ENCODE peak calls at places on chromosomes 12 and 14, in four cellular contexts. One of them, this sample, is unnamed.

GRCh38 chr12:47817272-47818006 is 2.3 kb downstream of the HDAC7 start:
- DNase-seq in cardiac muscle cell: no peak
- DNase-seq in fibroblast of lung: no peak
- DNase-seq in A549: no peak
- DNase-seq in this sample: no peak

GRCh38 chr14:54650331-54651017 is 83.5 kb downstream of the SAMD4A start:
- DNase-seq in fibroblast of lung: peak
- DNase-seq in cardiac muscle cell: no peak
- DNase-seq in A549: peak
- DNase-seq in this sample: no peak

GRCh38 chr14:66476964-66477363 is 9.2 kb upstream of the CCDC196 start:
- DNase-seq in cardiac muscle cell: no peak
- DNase-seq in A549: peak
- DNase-seq in fibroblast of lung: peak
- DNase-seq in this sample: no peak

GRCh38 chr14:86481105-86481504 is 951.2 kb downstream of the FLRT2 start:
- DNase-seq in fibroblast of lung: peak
- DNase-seq in A549: no peak
- DNase-seq in cardiac muscle cell: peak
- DNase-seq in this sample: no peak

GRCh38 chr12:118436002-118436724 is 59.8 kb downstream of the SUDS3 start:
- DNase-seq in cardiac muscle cell: peak
- DNase-seq in A549: peak
- DNase-seq in fibroblast of lung: no peak
- DNase-seq in this sample: no peak

GRCh38 chr14:96117101-96117897 is 78.1 kb downstream of the C14orf132 start:
- DNase-seq in A549: no peak
- DNase-seq in fibroblast of lung: no peak
- DNase-seq in cardiac muscle cell: no peak
- DNase-seq in this sample: no peak

GRCh38 chr12:76265424-76266180 is 82.6 kb downstream of the BBS10 start:
- DNase-seq in cardiac muscle cell: no peak
- DNase-seq in A549: no peak
- DNase-seq in fibroblast of lung: no peak
- DNase-seq in this sample: no peak

GRCh38 chr12:47808574-47809380 is 10.9 kb downstream of the HDAC7 start:
- DNase-seq in A549: no peak
- DNase-seq in fibroblast of lung: no peak
- DNase-seq in cardiac muscle cell: no peak
- DNase-seq in this sample: no peak

GRCh38 chr12:20237091-20237490 is 131.2 kb upstream of the PDE3A start:
- DNase-seq in cardiac muscle cell: no peak
- DNase-seq in fibroblast of lung: no peak
- DNase-seq in A549: no peak
- DNase-seq in this sample: no peak

GRCh38 chr12:11896530-11896929 is 174.2 kb upstream of the BCL2L14 start:
- DNase-seq in fibroblast of lung: no peak
- DNase-seq in cardiac muscle cell: no peak
- DNase-seq in A549: no peak
- DNase-seq in this sample: no peak

GRCh38 chr14:87108726-87109125 is 884.3 kb downstream of the GALC start:
- DNase-seq in cardiac muscle cell: no peak
- DNase-seq in fibroblast of lung: peak
- DNase-seq in A549: no peak
- DNase-seq in this sample: peak

GRCh38 chr12:104733717-104734175 is 224.3 kb downstream of the SLC41A2 start:
- DNase-seq in cardiac muscle cell: no peak
- DNase-seq in fibroblast of lung: no peak
- DNase-seq in A549: peak
- DNase-seq in this sample: no peak

GRCh38 chr14:36805116-36805515 is 143.5 kb downstream of the PAX9 start:
- DNase-seq in cardiac muscle cell: peak
- DNase-seq in A549: no peak
- DNase-seq in fibroblast of lung: no peak
- DNase-seq in this sample: no peak

GRCh38 chr12:51887476-51888315 is at the start of gene ANKRD33:
- DNase-seq in cardiac muscle cell: peak
- DNase-seq in A549: no peak
- DNase-seq in fibroblast of lung: peak
- DNase-seq in this sample: no peak

GRCh38 chr12:130764073-130764472 is 48.0 kb upstream of the RIMBP2 start:
- DNase-seq in fibroblast of lung: peak
- DNase-seq in A549: peak
- DNase-seq in cardiac muscle cell: peak
- DNase-seq in this sample: no peak

GRCh38 chr14:100893760-100894159 is 9.8 kb downstream of the RTL1 start:
- DNase-seq in cardiac muscle cell: no peak
- DNase-seq in fibroblast of lung: no peak
- DNase-seq in A549: no peak
- DNase-seq in this sample: no peak

GRCh38 chr12:51863363-51863920 is 14.9 kb upstream of the FIGNL2 start:
- DNase-seq in fibroblast of lung: no peak
- DNase-seq in A549: no peak
- DNase-seq in cardiac muscle cell: no peak
- DNase-seq in this sample: no peak

GRCh38 chr14:57755018-57755521 is 110.8 kb downstream of the SLC35F4 start:
- DNase-seq in fibroblast of lung: no peak
- DNase-seq in A549: no peak
- DNase-seq in cardiac muscle cell: no peak
- DNase-seq in this sample: no peak

GRCh38 chr12:29113101-29113500 is 36.0 kb upstream of the FAR2 start:
- DNase-seq in A549: no peak
- DNase-seq in cardiac muscle cell: no peak
- DNase-seq in fibroblast of lung: no peak
- DNase-seq in this sample: peak

GRCh38 chr12:92756905-92757598 is 54.3 kb downstream of the PLEKHG7 start:
- DNase-seq in fibroblast of lung: no peak
- DNase-seq in A549: no peak
- DNase-seq in cardiac muscle cell: no peak
- DNase-seq in this sample: no peak

GRCh38 chr12:53452159-53453077 is 516 bp downstream of the PCBP2 start:
- DNase-seq in A549: peak
- DNase-seq in cardiac muscle cell: peak
- DNase-seq in fibroblast of lung: peak
- DNase-seq in this sample: peak

GRCh38 chr12:2351129-2351528 is 298.3 kb downstream of the CACNA1C start:
- DNase-seq in A549: no peak
- DNase-seq in fibroblast of lung: no peak
- DNase-seq in cardiac muscle cell: no peak
- DNase-seq in this sample: no peak

GRCh38 chr12:7188557-7189397 is 709 bp upstream of the PEX5 start:
- DNase-seq in fibroblast of lung: peak
- DNase-seq in A549: peak
- DNase-seq in cardiac muscle cell: peak
- DNase-seq in this sample: no peak

GRCh38 chr12:93624595-93625294 is 52.3 kb downstream of the SOCS2 start:
- DNase-seq in fibroblast of lung: peak
- DNase-seq in cardiac muscle cell: no peak
- DNase-seq in A549: peak
- DNase-seq in this sample: peak

GRCh38 chr12:128813883-128814282 is 9.9 kb downstream of the SLC15A4 start:
- DNase-seq in cardiac muscle cell: no peak
- DNase-seq in fibroblast of lung: no peak
- DNase-seq in A549: no peak
- DNase-seq in this sample: no peak

GRCh38 chr12:34286483-34286882 is 264.2 kb downstream of the ALG10 start:
- DNase-seq in fibroblast of lung: no peak
- DNase-seq in A549: no peak
- DNase-seq in cardiac muscle cell: no peak
- DNase-seq in this sample: no peak

GRCh38 chr12:121894633-121895032 is 6.0 kb downstream of the PSMD9 start:
- DNase-seq in fibroblast of lung: peak
- DNase-seq in cardiac muscle cell: peak
- DNase-seq in A549: peak
- DNase-seq in this sample: no peak
- TF ChIP-seq CTCF in fibroblast of lung: peak
- TF ChIP-seq CTCF in cardiac muscle cell: peak
- TF ChIP-seq CTCF in A549: peak
- TF ChIP-seq CTCF in this sample: peak

GRCh38 chr14:79583738-79584405 is 627.4 kb downstream of the DIO2 start:
- DNase-seq in cardiac muscle cell: no peak
- DNase-seq in A549: peak
- DNase-seq in fibroblast of lung: peak
- DNase-seq in this sample: peak

GRCh38 chr14:79587194-79587593 is 624.1 kb downstream of the DIO2 start:
- DNase-seq in fibroblast of lung: peak
- DNase-seq in cardiac muscle cell: no peak
- DNase-seq in A549: no peak
- DNase-seq in this sample: no peak

GRCh38 chr14:79585845-79586244 is 625.5 kb downstream of the DIO2 start:
- DNase-seq in fibroblast of lung: peak
- DNase-seq in cardiac muscle cell: no peak
- DNase-seq in A549: peak
- DNase-seq in this sample: no peak

GRCh38 chr14:79586401-79586800 is 624.9 kb downstream of the DIO2 start:
- DNase-seq in A549: peak
- DNase-seq in cardiac muscle cell: no peak
- DNase-seq in fibroblast of lung: no peak
- DNase-seq in this sample: no peak

GRCh38 chr14:79584679-79585078 is 626.6 kb downstream of the DIO2 start:
- DNase-seq in fibroblast of lung: peak
- DNase-seq in A549: peak
- DNase-seq in cardiac muscle cell: peak
- DNase-seq in this sample: peak
- H3K4me3 ChIP-seq in fibroblast of lung: no peak
- H3K4me3 ChIP-seq in A549: no peak
- H3K4me3 ChIP-seq in cardiac muscle cell: no peak
- H3K4me3 ChIP-seq in this sample: no peak

GRCh38 chr14:103135333-103136075 is 12.2 kb downstream of the TNFAIP2 start:
- DNase-seq in A549: no peak
- DNase-seq in fibroblast of lung: no peak
- DNase-seq in cardiac muscle cell: no peak
- DNase-seq in this sample: no peak

GRCh38 chr14:103136388-103137271 is 13.4 kb downstream of the TNFAIP2 start:
- DNase-seq in cardiac muscle cell: no peak
- DNase-seq in fibroblast of lung: peak
- DNase-seq in A549: peak
- DNase-seq in this sample: no peak

GRCh38 chr14:103134919-103135318 is 11.7 kb downstream of the TNFAIP2 start:
- DNase-seq in A549: no peak
- DNase-seq in cardiac muscle cell: no peak
- DNase-seq in fibroblast of lung: no peak
- DNase-seq in this sample: no peak

GRCh38 chr14:103134405-103134804 is 11.1 kb downstream of the TNFAIP2 start:
- DNase-seq in fibroblast of lung: no peak
- DNase-seq in cardiac muscle cell: no peak
- DNase-seq in A549: no peak
- DNase-seq in this sample: no peak

DNA sequence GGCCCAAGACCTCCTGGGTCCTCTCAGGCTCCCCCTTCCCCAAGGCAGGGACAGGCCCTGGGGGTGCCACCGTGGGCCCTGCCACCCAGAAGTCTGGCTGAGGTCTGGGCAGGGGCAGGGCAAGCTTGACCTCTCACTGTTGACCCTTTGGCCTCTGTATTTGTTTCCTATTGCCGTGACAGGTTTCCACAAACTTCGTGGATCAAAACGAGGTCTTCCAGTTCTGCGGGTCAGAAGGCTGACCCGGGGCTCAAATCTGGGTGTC is 12.7 kb downstream of the TNFAIP2 start:
- DNase-seq in A549: no peak
- DNase-seq in fibroblast of lung: no peak
- DNase-seq in cardiac muscle cell: no peak
- DNase-seq in this sample: no peak
- TF ChIP-seq CTCF in A549: no peak
- TF ChIP-seq CTCF in fibroblast of lung: no peak
- TF ChIP-seq CTCF in cardiac muscle cell: no peak
- TF ChIP-seq CTCF in this sample: no peak

DNA sequence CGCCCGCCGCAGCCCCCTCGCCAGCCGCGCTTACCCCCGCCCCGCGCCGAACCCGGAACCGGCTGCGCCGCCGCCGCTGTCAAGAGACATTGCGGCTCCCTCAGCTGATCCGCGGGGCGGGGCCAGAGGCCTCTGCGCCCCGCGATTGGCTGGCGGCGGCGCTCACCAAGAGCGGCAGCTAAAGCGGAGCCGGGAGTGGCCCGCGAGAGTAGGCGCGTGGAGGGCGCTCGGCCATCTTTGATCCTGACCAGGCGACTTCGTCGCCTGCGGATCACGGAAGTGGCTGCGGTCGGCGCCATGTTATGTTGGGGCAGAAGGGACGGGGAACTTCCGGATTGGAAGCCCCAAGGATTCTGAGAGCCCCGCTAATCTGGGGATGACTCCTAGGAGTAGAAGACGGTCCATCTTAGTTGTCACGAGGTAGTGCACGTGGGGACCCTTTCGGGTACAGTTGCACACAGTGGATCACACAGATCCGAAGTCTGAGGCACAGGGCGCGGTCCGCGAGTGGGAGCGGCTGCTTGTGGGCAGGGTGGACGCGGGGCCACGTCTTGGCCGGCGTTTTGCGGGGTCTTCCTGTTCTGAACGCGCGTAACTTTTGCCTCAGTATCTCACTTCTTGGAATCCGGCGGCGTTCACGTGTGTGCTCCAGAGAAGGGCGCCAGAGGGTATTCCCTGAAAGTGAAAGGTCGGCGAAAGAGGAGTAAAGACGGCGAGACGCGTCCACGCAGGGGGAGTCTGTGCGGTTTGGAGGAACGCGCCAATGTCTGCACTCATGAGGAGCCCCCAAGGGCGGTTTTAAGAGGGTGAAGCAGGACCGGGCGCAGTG is at the start of gene CHFR:
- DNase-seq in A549: peak
- DNase-seq in cardiac muscle cell: peak
- DNase-seq in fibroblast of lung: peak
- DNase-seq in this sample: peak
- H3K4me3 ChIP-seq in A549: peak
- H3K4me3 ChIP-seq in cardiac muscle cell: peak
- H3K4me3 ChIP-seq in fibroblast of lung: peak
- H3K4me3 ChIP-seq in this sample: peak

DNA sequence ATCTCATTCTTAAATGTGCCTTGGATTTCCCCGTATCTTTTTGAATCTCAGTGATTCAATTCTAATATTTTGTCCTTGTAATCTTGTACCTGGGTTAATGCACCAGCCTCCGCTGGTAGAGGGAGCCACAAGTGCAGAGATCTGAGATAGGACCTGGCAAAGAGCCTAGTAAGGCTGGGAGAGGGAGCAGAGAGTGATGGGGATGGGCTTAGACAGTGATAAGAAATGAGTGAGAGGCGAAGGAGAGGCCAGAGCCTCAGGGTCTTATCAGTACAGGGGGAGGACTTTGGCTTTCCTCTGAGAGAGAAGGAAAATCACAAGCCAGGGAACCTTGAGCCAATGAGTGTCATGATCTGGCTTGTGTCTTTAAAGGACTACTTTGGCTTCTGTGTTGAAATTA is 30.5 kb upstream of the LMNTD1 start:
- DNase-seq in cardiac muscle cell: peak
- DNase-seq in A549: peak
- DNase-seq in fibroblast of lung: peak
- DNase-seq in this sample: no peak
- TF ChIP-seq CTCF in cardiac muscle cell: peak
- TF ChIP-seq CTCF in A549: no peak
- TF ChIP-seq CTCF in fibroblast of lung: no peak
- TF ChIP-seq CTCF in this sample: no peak